ENCODE peak calls at places on chromosomes 3 and 15, in nine cellular contexts. I is upper lobe of right lung; E is gastrocnemius medialis; F is cardiac muscle cell; N is transverse colon; B is CD8-positive, alpha-beta T cell; V is right atrium auricular region; G is body of pancreas; Y is stomach. J is an unnamed sample. For H3K4me1, the result is how much of the 10 kb centered on the place peaks cover.

GRCh38 chr15:25246641-25247417 is 192.0 kb downstream of the UBE3A start:
- DNase-seq in I (peak), F (no peak), B (peak), V (peak), N (peak), Y (peak), E (peak), G (peak), J (peak)

GRCh38 chr15:48602358-48603122 is 43.0 kb downstream of the FBN1 start:
- DNase-seq in E (no peak), B (no peak), V (no peak), I (no peak), F (no peak), N (no peak), Y (no peak), G (no peak), J (no peak)

GRCh38 chr3:169402667-169403360 is 260.7 kb downstream of the MECOM start:
- DNase-seq in B (no peak), F (no peak), Y (no peak), G (no peak), I (no peak), V (no peak), N (no peak), E (no peak), J (no peak)

GRCh38 chr15:25172691-25173090 is 217.9 kb downstream of the SNRPN start:
- DNase-seq in Y (peak), B (no peak), E (no peak), G (no peak), F (no peak), N (no peak), I (no peak), V (peak), J (peak)

GRCh38 chr3:180059351-180059750 is 22.6 kb upstream of the PEX5L start:
- DNase-seq in E (no peak), B (no peak), V (no peak), F (no peak), G (no peak), N (no peak), Y (no peak), I (no peak), J (no peak)

GRCh38 chr3:153165211-153165815 is 3.3 kb downstream of the RAP2B start:
- DNase-seq in E (no peak), B (no peak), I (no peak), V (no peak), F (no peak), Y (no peak), N (no peak), G (no peak), J (no peak)

GRCh38 chr3:37262816-37263393 is 88.5 kb upstream of the LRRFIP2 start:
- DNase-seq in N (no peak), E (no peak), V (no peak), Y (no peak), I (no peak), B (no peak), F (no peak), G (no peak), J (no peak)

GRCh38 chr3:138881233-138881632 is 46.5 kb upstream of the PIK3CB start:
- DNase-seq in I (no peak), N (peak), B (no peak), F (no peak), G (no peak), Y (no peak), E (no peak), V (no peak), J (no peak)

GRCh38 chr3:123058505-123058904 is 8.3 kb upstream of the PDIA5 start:
- DNase-seq in B (no peak), N (no peak), F (no peak), V (no peak), I (no peak), G (no peak), Y (no peak), E (no peak), J (no peak)

GRCh38 chr3:187738089-187738399 is 7.2 kb downstream of the BCL6 start:
- DNase-seq in B (no peak), E (no peak), Y (no peak), I (no peak), N (no peak), G (no peak), F (no peak), V (no peak), J (no peak)

GRCh38 chr15:53758412-53758811 is 1.1 kb downstream of the WDR72 start:
- DNase-seq in Y (no peak), F (peak), I (no peak), G (no peak), N (no peak), E (no peak), V (no peak), B (no peak), J (no peak)

GRCh38 chr15:67781907-67782559 is 43.3 kb upstream of the SKOR1 start:
- DNase-seq in V (no peak), N (no peak), B (no peak), E (no peak), Y (no peak), G (no peak), F (no peak), I (no peak), J (no peak)
- H3K4me3 ChIP-seq in V (no peak), N (no peak), B (no peak), E (no peak), Y (no peak), G (no peak), F (no peak), I (no peak), J (no peak)

GRCh38 chr3:30656624-30657141 is 50.3 kb downstream of the TGFBR2 start:
- DNase-seq in N (no peak), Y (no peak), B (no peak), F (no peak), V (no peak), E (no peak), I (no peak), G (no peak), J (no peak)

GRCh38 chr3:30657914-30658313 is 51.5 kb downstream of the TGFBR2 start:
- DNase-seq in V (no peak), F (no peak), I (no peak), E (no peak), Y (no peak), B (peak), G (no peak), N (no peak), J (no peak)

GRCh38 chr3:30655187-30655812 is 48.9 kb downstream of the TGFBR2 start:
- DNase-seq in V (no peak), N (no peak), F (no peak), Y (no peak), E (no peak), G (no peak), B (peak), I (no peak), J (no peak)

GRCh38 chr3:30650348-30650995 is 44.1 kb downstream of the TGFBR2 start:
- DNase-seq in E (no peak), F (no peak), N (no peak), V (no peak), G (no peak), I (no peak), B (no peak), Y (no peak), J (no peak)

DNA sequence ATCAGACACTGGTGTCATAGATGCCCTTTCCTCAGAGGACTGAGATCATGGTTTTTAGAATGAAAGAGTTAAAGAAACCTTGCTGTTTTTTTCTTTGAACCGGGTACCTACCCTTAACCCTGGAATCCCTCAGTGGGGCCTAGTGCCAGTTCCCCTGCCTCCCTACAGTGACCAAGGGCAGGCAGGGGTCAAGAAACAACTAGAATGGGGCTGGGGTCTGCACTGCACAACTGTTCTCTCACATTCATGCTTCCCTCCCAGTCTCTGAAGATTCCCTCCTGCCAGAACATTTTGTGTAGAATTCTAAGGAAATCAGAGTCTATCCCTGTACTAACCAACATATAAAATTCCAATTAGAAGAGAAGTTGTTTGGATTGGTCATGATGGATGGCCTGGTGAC is 47.9 kb downstream of the TGFBR2 start:
- DNase-seq in V (no peak), N (no peak), G (no peak), B (no peak), Y (no peak), E (no peak), F (no peak), I (no peak), J (no peak)
- H3K4me1 ChIP-seq in V (under half), N (under half), G (under half), B (half or more), Y (half or more), E (under half), F (under half), I (half or more), J (under half)

DNA sequence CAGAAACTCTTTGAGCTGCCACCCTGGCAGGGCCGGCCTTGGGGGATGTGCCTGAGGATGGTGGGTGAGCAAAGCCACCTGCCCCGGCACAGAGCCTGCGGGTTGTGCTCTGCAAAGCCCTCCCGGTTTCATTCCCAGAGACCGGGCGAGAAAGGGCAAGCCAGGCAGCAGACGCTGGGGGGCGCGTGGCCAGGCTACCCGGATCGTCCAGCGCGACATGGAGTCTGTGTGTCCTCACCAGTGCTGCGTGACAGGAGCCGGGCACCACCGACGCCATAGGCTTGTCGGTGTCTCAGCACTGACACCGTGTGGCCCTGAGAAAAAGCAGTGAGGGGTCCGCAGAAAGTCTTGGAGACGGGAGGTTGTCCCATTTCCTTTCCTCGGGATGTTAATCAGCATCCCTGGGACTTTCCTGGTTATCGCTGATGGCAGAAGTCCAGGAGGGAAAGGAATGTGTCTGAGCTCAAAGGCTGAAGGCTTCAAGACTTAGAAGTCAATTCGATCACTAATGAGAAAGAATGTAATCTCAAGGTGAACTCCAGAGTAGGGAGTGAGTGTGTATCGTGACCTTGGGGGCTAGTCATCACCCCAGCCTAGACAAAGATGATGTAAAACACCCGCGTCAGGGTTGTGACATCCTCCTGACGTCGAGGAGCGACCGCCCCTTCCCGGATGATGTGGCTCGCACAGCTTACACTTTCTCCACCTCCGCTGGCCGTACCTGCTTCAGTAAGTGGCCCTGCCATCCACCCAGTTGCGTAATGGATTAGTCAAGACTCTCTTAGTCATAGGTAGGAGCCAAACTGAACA is 36.3 kb upstream of the PLA2G4E start:
- DNase-seq in I (peak), N (peak), B (peak), V (peak), F (peak), E (peak), Y (peak), G (peak), J (peak)
- H3K4me3 ChIP-seq in I (peak), N (peak), B (peak), V (no peak), F (no peak), E (peak), Y (peak), G (no peak), J (peak)

GRCh38 chr15:40352221-40352901 is 1.5 kb downstream of the PHGR1 start:
- DNase-seq in Y (no peak), N (peak), F (no peak), E (no peak), B (no peak), V (no peak), G (no peak), I (no peak), J (no peak)
- H3K4me1 ChIP-seq in Y (under half), N (under half), F (under half), E (under half), B (under half), V (under half), G (under half), I (under half), J (under half)

DNA sequence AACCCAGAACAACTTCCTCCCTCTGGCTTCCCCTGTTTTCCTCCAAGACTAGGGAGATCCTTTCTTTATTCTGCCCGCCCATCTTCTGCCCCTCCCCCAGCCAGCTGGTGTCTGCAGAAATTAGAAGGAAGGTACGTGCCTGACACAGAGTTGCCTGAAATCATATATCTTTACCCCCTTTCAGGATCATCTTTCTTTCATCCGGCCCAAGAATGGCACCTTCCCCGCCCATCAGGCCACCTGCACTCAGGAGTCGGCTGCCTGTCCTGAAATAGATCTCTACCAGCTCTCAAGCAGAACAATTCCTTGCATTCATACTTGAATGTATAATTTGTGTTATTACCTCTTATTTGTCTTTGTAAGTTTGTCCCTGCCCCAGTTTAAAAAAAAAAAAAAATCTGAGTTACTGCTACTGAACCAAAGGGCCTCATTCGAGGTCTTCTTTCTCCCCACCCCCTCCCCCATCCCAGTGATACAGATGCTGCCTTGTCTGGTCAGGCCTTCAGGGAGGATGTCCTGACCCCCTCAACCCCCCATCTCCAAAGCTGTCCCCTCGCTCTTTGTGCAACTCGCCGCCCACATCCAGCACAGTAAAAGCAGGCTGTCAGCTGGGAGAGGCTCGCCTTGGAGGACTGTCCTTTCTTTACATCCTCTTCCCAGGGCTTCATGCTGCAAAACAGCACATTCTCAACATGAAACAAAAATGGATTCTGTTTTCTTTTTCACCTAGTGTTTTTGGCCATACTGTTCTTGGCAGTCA is 133.5 kb downstream of the VGLL4 start:
- DNase-seq in F (no peak), V (no peak), E (peak), B (no peak), Y (no peak), G (no peak), N (no peak), I (no peak), J (no peak)
- H3K4me3 ChIP-seq in F (no peak), V (no peak), E (peak), B (no peak), Y (no peak), G (no peak), N (no peak), I (no peak), J (no peak)

GRCh38 chr3:183410280-183410679 is 18.1 kb downstream of the MCF2L2 start:
- DNase-seq in F (no peak), V (no peak), G (no peak), Y (no peak), I (no peak), E (no peak), N (no peak), B (no peak), J (no peak)
- H3K4me1 ChIP-seq in F (under half), V (under half), G (under half), Y (under half), I (under half), E (under half), N (under half), B (under half), J (under half)

GRCh38 chr3:186110975-186111974 is 2.4 kb upstream of the ETV5 start:
- DNase-seq in G (peak), I (no peak), B (no peak), E (no peak), F (no peak), Y (no peak), V (no peak), N (no peak), J (peak)

GRCh38 chr3:186108941-186109865 is at the start of gene ETV5:
- DNase-seq in B (peak), G (peak), V (peak), Y (peak), I (peak), E (peak), F (peak), N (peak), J (peak)

GRCh38 chr3:186108106-186108940 is 566 bp downstream of the ETV5 start:
- DNase-seq in N (no peak), E (peak), I (peak), Y (no peak), V (peak), B (no peak), G (peak), F (peak), J (peak)

GRCh38 chr3:186107148-186108105 is 1.5 kb downstream of the ETV5 start:
- DNase-seq in F (peak), B (peak), Y (peak), V (peak), G (peak), E (peak), I (peak), N (peak), J (peak)

DNA sequence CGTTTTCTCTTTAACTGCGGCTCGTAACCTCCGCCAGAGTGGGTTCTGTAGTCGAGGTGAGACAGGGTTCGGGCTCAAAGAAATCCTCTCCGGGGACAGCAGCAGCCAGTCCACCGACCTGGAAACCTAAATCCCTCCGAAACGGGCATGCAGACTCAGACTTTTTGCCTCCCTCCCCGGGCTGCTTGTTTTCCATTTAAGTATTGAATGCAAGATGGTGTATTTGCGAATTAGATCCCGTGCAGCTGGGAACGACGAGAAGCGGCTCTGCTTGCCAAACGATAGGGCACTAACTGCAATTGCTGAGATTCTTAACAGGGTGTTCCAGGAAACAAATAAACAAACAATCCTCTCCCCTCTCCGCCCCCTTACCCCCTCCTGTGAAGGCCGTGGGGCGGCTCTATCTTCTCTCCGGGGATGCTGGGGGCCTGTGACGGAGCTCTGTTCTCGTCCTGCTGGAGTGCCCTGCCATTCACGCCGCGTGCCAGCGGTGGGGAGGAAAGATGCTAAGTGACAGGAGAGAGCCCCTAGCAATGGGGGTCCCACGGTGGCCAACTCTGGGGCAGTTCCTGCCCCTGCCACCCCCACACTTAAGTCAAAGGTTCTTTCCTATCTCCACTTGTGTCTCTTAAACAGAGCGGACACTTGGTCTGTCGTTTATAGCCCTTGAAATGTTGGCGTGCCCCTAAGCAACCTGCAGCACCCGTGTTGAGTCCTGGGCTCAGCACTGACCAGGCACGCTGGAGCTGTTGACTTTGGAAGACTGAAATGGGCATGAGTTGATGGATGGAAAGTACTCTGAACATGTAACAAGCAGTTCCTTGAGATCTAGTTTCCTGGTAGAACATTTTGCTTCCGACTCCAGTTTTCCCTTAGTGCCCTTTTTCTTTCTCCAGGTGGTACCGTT is 1.3 kb upstream of the ETV5 start:
- DNase-seq in I (peak), B (no peak), V (peak), F (no peak), Y (peak), G (peak), E (no peak), N (no peak), J (peak)
- H3K4me3 ChIP-seq in I (peak), B (peak), V (peak), F (peak), Y (peak), G (no peak), E (peak), N (peak), J (peak)

J was measured in BE2C.